ENCODE peak calls at places on chromosomes 13 and 19, in eight cellular contexts. M is T-helper 1 cell; O is activated T-helper 1 cell treated with Interleukin-2 at 50 U/mL for 16 hours; W is CD8-positive, alpha-beta T cell; G is GOT3; U is nucleus accumbens; Z is left lung; P is GM13976. S is an unnamed sample.

GRCh38 chr19:2775556-2776430 is 7.3 kb downstream of the SGTA start:
- DNase-seq in O (peak), W (peak), U (no peak), Z (peak), G (no peak), M (peak), P (peak), S (no peak)

GRCh38 chr13:35481777-35482176 is 5.3 kb upstream of the MAB21L1 start:
- DNase-seq in O (no peak), M (no peak), Z (no peak), U (no peak), P (no peak), G (no peak), W (no peak), S (no peak)

GRCh38 chr19:3335431-3336350 is 30.7 kb upstream of the NFIC start:
- DNase-seq in G (no peak), U (no peak), Z (no peak), M (no peak), P (no peak), W (no peak), O (no peak), S (no peak)

GRCh38 chr19:40229484-40229883 is 3.0 kb upstream of the CCNP start:
- DNase-seq in P (no peak), O (no peak), M (no peak), U (no peak), W (peak), G (no peak), Z (no peak), S (no peak)

GRCh38 chr13:111546921-111547675 is 226.7 kb downstream of the TEX29 start:
- DNase-seq in G (no peak), O (no peak), P (no peak), W (no peak), M (no peak), U (no peak), Z (no peak), S (no peak)

GRCh38 chr19:948842-949496 is 23.1 kb downstream of the ARID3A start:
- DNase-seq in O (no peak), G (no peak), M (no peak), Z (no peak), W (no peak), U (no peak), P (no peak), S (no peak)

GRCh38 chr19:30562981-30563380 is 190.8 kb downstream of the ZNF536 start:
- DNase-seq in W (no peak), M (no peak), U (no peak), Z (no peak), O (no peak), P (no peak), G (no peak), S (no peak)

GRCh38 chr13:42553098-42554046 is 20.6 kb upstream of the TNFSF11 start:
- DNase-seq in Z (no peak), O (no peak), U (no peak), G (no peak), M (no peak), P (no peak), W (no peak), S (no peak)

GRCh38 chr19:51571599-51571998 is 516 bp downstream of the ZNF175 start:
- DNase-seq in W (no peak), G (no peak), M (no peak), Z (no peak), P (no peak), U (no peak), O (no peak), S (no peak)

GRCh38 chr13:44221657-44222056 is 152.0 kb upstream of the SERP2 start:
- DNase-seq in O (no peak), G (no peak), W (no peak), Z (no peak), M (no peak), U (no peak), P (no peak), S (no peak)

GRCh38 chr13:113771709-113772331 is 12.8 kb downstream of the TMEM255B start:
- DNase-seq in G (no peak), O (no peak), U (no peak), Z (no peak), P (no peak), M (no peak), W (no peak), S (no peak)

GRCh38 chr19:51777570-51778460 is 16.8 kb downstream of the FPR2 start:
- DNase-seq in P (peak), U (peak), Z (peak), O (no peak), G (peak), W (peak), M (peak), S (peak)

GRCh38 chr13:29021717-29022116 is 201.6 kb downstream of the MTUS2 start:
- DNase-seq in P (no peak), W (no peak), G (no peak), Z (no peak), M (no peak), O (no peak), U (no peak), S (no peak)

GRCh38 chr19:2974342-2974932 is 2.9 kb upstream of the TLE6 start:
- DNase-seq in Z (peak), G (no peak), M (no peak), U (no peak), O (no peak), W (no peak), P (no peak), S (no peak)

GRCh38 chr13:66915596-66916185 is 314.4 kb downstream of the PCDH9 start:
- DNase-seq in P (no peak), Z (no peak), G (no peak), W (no peak), M (no peak), U (no peak), O (no peak), S (no peak)